ENCODE peak calls at places on chromosomes 4 and X, in seven cellular contexts. V, A, F, D, Q, I and T are unnamed samples.

GRCh38 chr4:34271479-34272355 is 1972.6 kb downstream of the ARAP2 start:
- DNase-seq in V (no peak), A (no peak), F (no peak), D (no peak), Q (no peak), I (no peak), T (no peak)

GRCh38 chr4:184114431-184114830 is 103.2 kb downstream of the ENPP6 start:
- DNase-seq in V (no peak), A (no peak), F (peak), D (no peak), Q (no peak), I (no peak), T (no peak)

GRCh38 chr4:1137063-1137771 is 23.9 kb upstream of the RNF212 start:
- DNase-seq in V (no peak), A (no peak), F (no peak), D (no peak), Q (no peak), I (no peak), T (no peak)

GRCh38 chr4:89781321-89781720 is 55.6 kb downstream of the SNCA start:
- DNase-seq in V (no peak), A (no peak), F (no peak), D (no peak), Q (no peak), I (no peak), T (no peak)

GRCh38 chr4:76881375-76881774 is 16.6 kb downstream of the SOWAHB start:
- DNase-seq in V (peak), A (no peak), F (no peak), D (no peak), Q (peak), I (no peak), T (no peak)

GRCh38 chrX:99703467-99703866 is 706.6 kb downstream of the PCDH19 start:
- DNase-seq in V (no peak), A (no peak), F (peak), D (no peak), Q (peak), I (no peak), T (no peak)

GRCh38 chrX:118212817-118213183 is 96.2 kb upstream of the KLHL13 start:
- DNase-seq in V (no peak), A (no peak), F (no peak), D (no peak), Q (no peak), I (no peak), T (no peak)

GRCh38 chr4:116357758-116358157 is 727.6 kb downstream of the TRAM1L1 start:
- DNase-seq in V (no peak), A (no peak), F (peak), D (no peak), Q (peak), I (no peak), T (no peak)

GRCh38 chr4:155759372-155760252 is 791 bp downstream of the GUCY1B1 start:
- DNase-seq in V (peak), A (peak), F (peak), D (peak), Q (peak), I (no peak), T (peak)

GRCh38 chrX:10050481-10050880 is 83.3 kb downstream of the CLDN34 start:
- DNase-seq in V (peak), A (peak), F (peak), D (no peak), Q (no peak), I (peak), T (no peak)

GRCh38 chr4:44580231-44580630 is 71.2 kb downstream of the YIPF7 start:
- DNase-seq in V (no peak), A (no peak), F (no peak), D (no peak), Q (no peak), I (no peak), T (no peak)

GRCh38 chrX:44843753-44844152 is at the start of gene DUSP21:
- DNase-seq in V (no peak), A (no peak), F (no peak), D (no peak), Q (peak), I (no peak), T (no peak)

GRCh38 chr4:48779095-48779997 is 733 bp downstream of the FRYL start:
- DNase-seq in V (peak), A (peak), F (peak), D (peak), Q (peak), I (no peak), T (peak)

GRCh38 chrX:150696264-150696789 is 3.1 kb downstream of the MTMR1 start:
- DNase-seq in V (no peak), A (no peak), F (no peak), D (no peak), Q (no peak), I (no peak), T (no peak)

GRCh38 chr4:100644150-100644549 is 126.3 kb upstream of the EMCN start:
- DNase-seq in V (no peak), A (no peak), F (no peak), D (no peak), Q (no peak), I (no peak), T (no peak)

GRCh38 chr4:85778809-85779124 is 303.8 kb downstream of the ARHGAP24 start:
- DNase-seq in V (no peak), A (peak), F (no peak), D (no peak), Q (no peak), I (no peak), T (peak)

GRCh38 chr4:85780664-85781063 is 305.7 kb downstream of the ARHGAP24 start:
- DNase-seq in V (no peak), A (no peak), F (no peak), D (no peak), Q (no peak), I (no peak), T (peak)

GRCh38 chr4:85777908-85778808 is 303.2 kb downstream of the ARHGAP24 start:
- DNase-seq in V (no peak), A (no peak), F (peak), D (no peak), Q (peak), I (no peak), T (peak)

GRCh38 chr4:85776579-85776978 is 301.6 kb downstream of the ARHGAP24 start:
- DNase-seq in V (no peak), A (peak), F (no peak), D (no peak), Q (no peak), I (no peak), T (peak)

DNA sequence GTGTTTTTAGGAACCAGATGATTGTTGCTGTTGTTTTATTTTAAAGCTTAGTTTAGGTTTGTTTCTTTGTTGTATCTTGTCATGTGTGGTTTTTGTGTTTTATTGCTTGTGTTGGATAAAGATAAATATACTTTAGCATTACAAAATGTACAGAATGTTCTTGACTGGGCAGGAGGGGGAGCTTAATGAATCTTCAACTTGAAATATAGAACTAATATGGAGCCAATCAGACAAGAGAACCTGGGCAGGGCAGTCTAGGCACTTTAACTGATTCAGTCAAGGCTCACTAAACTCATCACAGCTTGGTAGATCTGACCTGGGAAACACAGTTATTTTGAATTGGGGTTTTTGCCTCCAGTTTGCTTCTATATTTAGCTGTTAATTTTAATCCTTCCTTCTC is 304.2 kb downstream of the ARHGAP24 start:
- DNase-seq in V (no peak), A (peak), F (no peak), D (no peak), Q (no peak), I (no peak), T (peak)
- H3K27ac ChIP-seq in V (no peak), A (peak), F (no peak), D (no peak), Q (no peak), I (no peak), T (no peak)

DNA sequence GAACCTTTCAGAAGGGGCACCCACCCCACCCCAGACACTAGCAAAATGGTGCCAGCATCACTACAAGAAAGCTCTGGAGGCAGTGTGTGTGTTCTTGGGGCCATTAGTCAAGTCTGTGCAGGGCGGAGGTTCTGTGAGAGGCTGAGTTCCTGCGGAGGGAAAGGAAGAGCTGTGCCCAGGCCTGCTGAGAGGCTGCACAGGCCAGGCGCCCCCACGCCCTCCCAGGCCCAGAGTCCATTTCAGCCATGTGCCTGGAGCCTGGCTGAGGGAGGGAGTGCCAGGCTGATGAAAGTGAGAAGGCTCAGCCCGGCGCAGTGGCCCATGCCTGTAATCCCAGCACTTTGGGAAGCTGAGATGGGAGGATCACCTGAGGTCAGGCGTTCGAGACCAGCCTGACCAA is 90.0 kb downstream of the DCTD start:
- DNase-seq in V (no peak), A (no peak), F (no peak), D (no peak), Q (no peak), I (no peak), T (no peak)
- H3K23ac ChIP-seq in V (no peak), A (no peak), F (no peak), D (no peak), Q (no peak), I (no peak), T (no peak)

DNA sequence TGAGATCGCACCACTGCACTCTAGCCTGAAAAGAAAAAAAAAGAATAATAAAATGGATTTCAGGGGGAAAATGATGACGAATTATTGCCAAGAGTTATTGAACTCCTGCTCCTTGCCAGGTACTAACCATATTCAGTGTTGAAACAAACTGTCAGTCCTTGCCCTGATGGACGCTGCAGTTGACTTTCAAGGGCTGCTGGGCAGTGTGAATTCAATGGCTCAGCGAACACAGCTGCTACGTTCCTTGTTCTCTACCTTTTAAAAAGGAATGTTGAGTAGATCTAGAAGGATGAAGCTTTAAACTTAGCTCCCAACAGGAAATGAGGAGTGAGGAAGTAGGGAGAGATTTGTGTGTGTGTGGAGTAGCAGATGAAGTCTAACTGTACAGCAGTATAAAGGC is 2.7 kb downstream of the LIMCH1 start:
- DNase-seq in V (no peak), A (no peak), F (no peak), D (no peak), Q (no peak), I (no peak), T (no peak)
- H3K27ac ChIP-seq in V (no peak), A (no peak), F (no peak), D (no peak), Q (no peak), I (no peak), T (no peak)

DNA sequence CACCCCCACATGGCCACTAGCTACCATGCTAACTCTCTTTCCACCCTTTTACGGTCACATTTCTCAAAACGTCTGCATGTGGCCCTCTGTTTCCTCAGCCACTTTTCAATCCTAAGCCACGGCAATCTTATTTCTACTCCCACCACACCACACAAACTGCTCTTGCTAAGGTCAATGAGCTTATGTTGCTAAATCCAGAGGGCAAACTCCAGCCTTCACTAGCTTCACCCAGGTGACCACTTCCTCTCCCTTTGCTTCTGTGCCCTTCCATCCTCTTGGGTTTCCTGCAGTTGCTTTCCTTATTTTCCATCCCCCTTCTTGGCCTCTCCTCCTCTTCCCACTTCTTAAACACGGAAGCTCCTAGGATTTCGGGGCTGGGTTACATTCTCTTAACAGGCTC is 16.5 kb downstream of the CETN2 start:
- DNase-seq in V (no peak), A (no peak), F (no peak), D (no peak), Q (no peak), I (no peak), T (no peak)
- H3K23ac ChIP-seq in V (no peak), A (no peak), F (no peak), D (no peak), Q (no peak), I (no peak), T (no peak)

GRCh38 chr4:13989496-13989895 is 362.0 kb upstream of the BOD1L1 start:
- DNase-seq in V (no peak), A (no peak), F (no peak), D (no peak), Q (no peak), I (no peak), T (no peak)
- H3K27ac ChIP-seq in V (no peak), A (peak), F (no peak), D (no peak), Q (no peak), I (no peak), T (peak)

GRCh38 chr4:6114181-6114580 is 86.2 kb downstream of the JAKMIP1 start:
- DNase-seq in V (no peak), A (no peak), F (no peak), D (no peak), Q (no peak), I (no peak), T (no peak)
- H3K23ac ChIP-seq in V (no peak), A (no peak), F (no peak), D (no peak), Q (no peak), I (no peak), T (no peak)